ENCODE peak calls at places on chromosomes 12 and 14, in seven cellular contexts. B, S, N, R, Q, X and I are unnamed samples.

GRCh38 chr12:2264622-2265306 is 212.0 kb downstream of the CACNA1C start:
- DNase-seq in B (no peak), S (no peak), N (peak; percentile 88), R (no peak), Q (no peak), X (peak; percentile 99), I (no peak)

GRCh38 chr12:31206038-31206670 is 119.8 kb downstream of the SINHCAF start:
- DNase-seq in B (no peak), S (no peak), N (peak; percentile 29), R (no peak), Q (no peak), X (peak; percentile 49), I (no peak)

GRCh38 chr14:23443881-23444280 is 8.4 kb upstream of the MYH7 start:
- DNase-seq in B (no peak), S (no peak), N (no peak), R (no peak), Q (no peak), X (no peak), I (no peak)

GRCh38 chr14:75972729-75973480 is 8.9 kb downstream of the TGFB3 start:
- DNase-seq in B (no peak), S (no peak), N (no peak), R (no peak), Q (no peak), X (no peak), I (no peak)

GRCh38 chr12:85617307-85618091 is 218.7 kb downstream of the RASSF9 start:
- DNase-seq in B (no peak), S (no peak), N (no peak), R (no peak), Q (no peak), X (no peak), I (no peak)

GRCh38 chr12:26746315-26746714 is 86.7 kb downstream of the ITPR2 start:
- DNase-seq in B (no peak), S (no peak), N (peak; percentile 35), R (no peak), Q (no peak), X (peak; percentile 85), I (no peak)

GRCh38 chr14:102554835-102555819 is 37.3 kb upstream of the RCOR1 start:
- DNase-seq in B (peak; percentile 70), S (peak; percentile 35), N (peak; percentile 67), R (peak; percentile 81), Q (peak; percentile 60), X (peak; percentile 71), I (no peak)

GRCh38 chr12:67592228-67593011 is 56.1 kb upstream of the DYRK2 start:
- DNase-seq in B (no peak), S (no peak), N (peak; percentile 23), R (peak; percentile 41), Q (no peak), X (peak; percentile 73), I (no peak)